ENCODE peak calls at places on chromosomes 11 and 22, in seven cellular contexts. One of them, this sample, is unnamed.

GRCh38 chr22:35900483-35901168 is 128.0 kb downstream of the RBFOX2 start:
- DNase-seq in GM23248: peak; percentile 77
- DNase-seq in activated T-cell treated with anti-CD3 and anti-CD28 coated beads for 1 hour: no peak
- DNase-seq in NCI-H510A treated with DMSO at 0.1 percent for 48 hours: no peak
- DNase-seq in IMR-90: peak; percentile 81
- DNase-seq in endothelial cell: no peak
- DNase-seq in stimulated activated naive CD8-positive, alpha-beta T cell treated with anti-CD3 and anti-CD28 coated beads, Interleukin-15, Interleukin-2, amounts not matched to agents 100 U/mL and 50 U/mL, for 24 hours: peak; percentile 7
- DNase-seq in this sample: peak; percentile 19

GRCh38 chr11:110454609-110455008 is 24.9 kb downstream of the FDX1 start:
- DNase-seq in NCI-H510A treated with DMSO at 0.1 percent for 48 hours: no peak
- DNase-seq in GM23248: no peak
- DNase-seq in activated T-cell treated with anti-CD3 and anti-CD28 coated beads for 1 hour: no peak
- DNase-seq in stimulated activated naive CD8-positive, alpha-beta T cell treated with anti-CD3 and anti-CD28 coated beads, Interleukin-15, Interleukin-2, amounts not matched to agents 100 U/mL and 50 U/mL, for 24 hours: no peak
- DNase-seq in IMR-90: no peak
- DNase-seq in endothelial cell: no peak
- DNase-seq in this sample: no peak

GRCh38 chr22:36136988-36137387 is 23.6 kb downstream of the APOL3 start:
- DNase-seq in NCI-H510A treated with DMSO at 0.1 percent for 48 hours: no peak
- DNase-seq in IMR-90: peak; percentile 68
- DNase-seq in endothelial cell: no peak
- DNase-seq in GM23248: peak; percentile 65
- DNase-seq in activated T-cell treated with anti-CD3 and anti-CD28 coated beads for 1 hour: no peak
- DNase-seq in stimulated activated naive CD8-positive, alpha-beta T cell treated with anti-CD3 and anti-CD28 coated beads, Interleukin-15, Interleukin-2, amounts not matched to agents 100 U/mL and 50 U/mL, for 24 hours: no peak
- DNase-seq in this sample: no peak

GRCh38 chr11:130403967-130404366 is 24.4 kb downstream of the ADAMTS8 start:
- DNase-seq in stimulated activated naive CD8-positive, alpha-beta T cell treated with anti-CD3 and anti-CD28 coated beads, Interleukin-15, Interleukin-2, amounts not matched to agents 100 U/mL and 50 U/mL, for 24 hours: no peak
- DNase-seq in IMR-90: no peak
- DNase-seq in activated T-cell treated with anti-CD3 and anti-CD28 coated beads for 1 hour: no peak
- DNase-seq in NCI-H510A treated with DMSO at 0.1 percent for 48 hours: no peak
- DNase-seq in GM23248: no peak
- DNase-seq in endothelial cell: no peak
- DNase-seq in this sample: no peak

GRCh38 chr11:66685276-66686099 is 7.8 kb upstream of the RBM4B start:
- DNase-seq in endothelial cell: no peak
- DNase-seq in activated T-cell treated with anti-CD3 and anti-CD28 coated beads for 1 hour: no peak
- DNase-seq in stimulated activated naive CD8-positive, alpha-beta T cell treated with anti-CD3 and anti-CD28 coated beads, Interleukin-15, Interleukin-2, amounts not matched to agents 100 U/mL and 50 U/mL, for 24 hours: no peak
- DNase-seq in GM23248: no peak
- DNase-seq in IMR-90: no peak
- DNase-seq in NCI-H510A treated with DMSO at 0.1 percent for 48 hours: peak; percentile 69
- DNase-seq in this sample: no peak

GRCh38 chr11:65124480-65125196 is 2.5 kb downstream of the MRPL49 start:
- DNase-seq in NCI-H510A treated with DMSO at 0.1 percent for 48 hours: no peak
- DNase-seq in stimulated activated naive CD8-positive, alpha-beta T cell treated with anti-CD3 and anti-CD28 coated beads, Interleukin-15, Interleukin-2, amounts not matched to agents 100 U/mL and 50 U/mL, for 24 hours: no peak
- DNase-seq in activated T-cell treated with anti-CD3 and anti-CD28 coated beads for 1 hour: no peak
- DNase-seq in GM23248: no peak
- DNase-seq in IMR-90: no peak
- DNase-seq in endothelial cell: no peak
- DNase-seq in this sample: no peak

GRCh38 chr11:111357150-111358037 is 21.7 kb downstream of the POU2AF1 start:
- DNase-seq in IMR-90: no peak
- DNase-seq in NCI-H510A treated with DMSO at 0.1 percent for 48 hours: no peak
- DNase-seq in activated T-cell treated with anti-CD3 and anti-CD28 coated beads for 1 hour: no peak
- DNase-seq in stimulated activated naive CD8-positive, alpha-beta T cell treated with anti-CD3 and anti-CD28 coated beads, Interleukin-15, Interleukin-2, amounts not matched to agents 100 U/mL and 50 U/mL, for 24 hours: no peak
- DNase-seq in GM23248: no peak
- DNase-seq in endothelial cell: no peak
- DNase-seq in this sample: no peak

GRCh38 chr11:20488352-20488751 is 100.8 kb downstream of the PRMT3 start:
- DNase-seq in IMR-90: no peak
- DNase-seq in GM23248: no peak
- DNase-seq in NCI-H510A treated with DMSO at 0.1 percent for 48 hours: peak; percentile 67
- DNase-seq in endothelial cell: no peak
- DNase-seq in activated T-cell treated with anti-CD3 and anti-CD28 coated beads for 1 hour: no peak
- DNase-seq in stimulated activated naive CD8-positive, alpha-beta T cell treated with anti-CD3 and anti-CD28 coated beads, Interleukin-15, Interleukin-2, amounts not matched to agents 100 U/mL and 50 U/mL, for 24 hours: no peak
- DNase-seq in this sample: no peak

GRCh38 chr11:19867064-19867463 is 154.4 kb downstream of the NAV2 start:
- DNase-seq in GM23248: no peak
- DNase-seq in activated T-cell treated with anti-CD3 and anti-CD28 coated beads for 1 hour: no peak
- DNase-seq in stimulated activated naive CD8-positive, alpha-beta T cell treated with anti-CD3 and anti-CD28 coated beads, Interleukin-15, Interleukin-2, amounts not matched to agents 100 U/mL and 50 U/mL, for 24 hours: no peak
- DNase-seq in endothelial cell: no peak
- DNase-seq in IMR-90: no peak
- DNase-seq in NCI-H510A treated with DMSO at 0.1 percent for 48 hours: peak; percentile 54
- DNase-seq in this sample: no peak

GRCh38 chr11:100837294-100837693 is 150.2 kb downstream of the ARHGAP42 start:
- DNase-seq in IMR-90: no peak
- DNase-seq in endothelial cell: no peak
- DNase-seq in activated T-cell treated with anti-CD3 and anti-CD28 coated beads for 1 hour: no peak
- DNase-seq in stimulated activated naive CD8-positive, alpha-beta T cell treated with anti-CD3 and anti-CD28 coated beads, Interleukin-15, Interleukin-2, amounts not matched to agents 100 U/mL and 50 U/mL, for 24 hours: no peak
- DNase-seq in GM23248: no peak
- DNase-seq in NCI-H510A treated with DMSO at 0.1 percent for 48 hours: no peak
- DNase-seq in this sample: no peak

GRCh38 chr22:43858156-43858895 is 4.0 kb downstream of the SULT4A1 start:
- DNase-seq in endothelial cell: no peak
- DNase-seq in NCI-H510A treated with DMSO at 0.1 percent for 48 hours: no peak
- DNase-seq in stimulated activated naive CD8-positive, alpha-beta T cell treated with anti-CD3 and anti-CD28 coated beads, Interleukin-15, Interleukin-2, amounts not matched to agents 100 U/mL and 50 U/mL, for 24 hours: no peak
- DNase-seq in GM23248: no peak
- DNase-seq in activated T-cell treated with anti-CD3 and anti-CD28 coated beads for 1 hour: no peak
- DNase-seq in IMR-90: no peak
- DNase-seq in this sample: no peak

GRCh38 chr22:49202226-49202625 is 625.4 kb downstream of the BRD1 start:
- DNase-seq in IMR-90: no peak
- DNase-seq in stimulated activated naive CD8-positive, alpha-beta T cell treated with anti-CD3 and anti-CD28 coated beads, Interleukin-15, Interleukin-2, amounts not matched to agents 100 U/mL and 50 U/mL, for 24 hours: no peak
- DNase-seq in NCI-H510A treated with DMSO at 0.1 percent for 48 hours: no peak
- DNase-seq in endothelial cell: no peak
- DNase-seq in GM23248: no peak
- DNase-seq in activated T-cell treated with anti-CD3 and anti-CD28 coated beads for 1 hour: no peak
- DNase-seq in this sample: no peak

GRCh38 chr11:114080219-114080618 is 20.7 kb downstream of the ZBTB16 start:
- DNase-seq in activated T-cell treated with anti-CD3 and anti-CD28 coated beads for 1 hour: no peak
- DNase-seq in NCI-H510A treated with DMSO at 0.1 percent for 48 hours: peak; percentile 83
- DNase-seq in stimulated activated naive CD8-positive, alpha-beta T cell treated with anti-CD3 and anti-CD28 coated beads, Interleukin-15, Interleukin-2, amounts not matched to agents 100 U/mL and 50 U/mL, for 24 hours: no peak
- DNase-seq in GM23248: peak; percentile 35
- DNase-seq in endothelial cell: no peak
- DNase-seq in IMR-90: no peak
- DNase-seq in this sample: no peak

GRCh38 chr22:28019360-28019759 is 100.3 kb upstream of the PITPNB start:
- DNase-seq in endothelial cell: no peak
- DNase-seq in activated T-cell treated with anti-CD3 and anti-CD28 coated beads for 1 hour: no peak
- DNase-seq in stimulated activated naive CD8-positive, alpha-beta T cell treated with anti-CD3 and anti-CD28 coated beads, Interleukin-15, Interleukin-2, amounts not matched to agents 100 U/mL and 50 U/mL, for 24 hours: peak; percentile 13
- DNase-seq in GM23248: peak; percentile 67
- DNase-seq in IMR-90: no peak
- DNase-seq in NCI-H510A treated with DMSO at 0.1 percent for 48 hours: no peak
- DNase-seq in this sample: no peak

GRCh38 chr11:72308226-72309073 is 64.5 kb upstream of the PHOX2A start:
- DNase-seq in endothelial cell: no peak
- DNase-seq in activated T-cell treated with anti-CD3 and anti-CD28 coated beads for 1 hour: no peak
- DNase-seq in IMR-90: peak; percentile 98
- DNase-seq in GM23248: peak; percentile 90
- DNase-seq in NCI-H510A treated with DMSO at 0.1 percent for 48 hours: peak; percentile 65
- DNase-seq in stimulated activated naive CD8-positive, alpha-beta T cell treated with anti-CD3 and anti-CD28 coated beads, Interleukin-15, Interleukin-2, amounts not matched to agents 100 U/mL and 50 U/mL, for 24 hours: no peak
- DNase-seq in this sample: no peak

GRCh38 chr22:28791841-28792490 is 8.4 kb downstream of the XBP1 start:
- DNase-seq in activated T-cell treated with anti-CD3 and anti-CD28 coated beads for 1 hour: no peak
- DNase-seq in stimulated activated naive CD8-positive, alpha-beta T cell treated with anti-CD3 and anti-CD28 coated beads, Interleukin-15, Interleukin-2, amounts not matched to agents 100 U/mL and 50 U/mL, for 24 hours: no peak
- DNase-seq in endothelial cell: no peak
- DNase-seq in NCI-H510A treated with DMSO at 0.1 percent for 48 hours: peak; percentile 30
- DNase-seq in GM23248: no peak
- DNase-seq in IMR-90: peak; percentile 31
- DNase-seq in this sample: no peak

GRCh38 chr22:31635638-31636306 is 26.2 kb downstream of the PISD start:
- DNase-seq in activated T-cell treated with anti-CD3 and anti-CD28 coated beads for 1 hour: no peak
- DNase-seq in NCI-H510A treated with DMSO at 0.1 percent for 48 hours: no peak
- DNase-seq in GM23248: no peak
- DNase-seq in stimulated activated naive CD8-positive, alpha-beta T cell treated with anti-CD3 and anti-CD28 coated beads, Interleukin-15, Interleukin-2, amounts not matched to agents 100 U/mL and 50 U/mL, for 24 hours: no peak
- DNase-seq in endothelial cell: no peak
- DNase-seq in IMR-90: no peak
- DNase-seq in this sample: no peak

GRCh38 chr22:40156001-40156516 is 21.7 kb upstream of the TNRC6B start:
- DNase-seq in IMR-90: peak; percentile 85
- DNase-seq in GM23248: peak; percentile 49
- DNase-seq in NCI-H510A treated with DMSO at 0.1 percent for 48 hours: peak; percentile 88
- DNase-seq in stimulated activated naive CD8-positive, alpha-beta T cell treated with anti-CD3 and anti-CD28 coated beads, Interleukin-15, Interleukin-2, amounts not matched to agents 100 U/mL and 50 U/mL, for 24 hours: no peak
- DNase-seq in endothelial cell: no peak
- DNase-seq in activated T-cell treated with anti-CD3 and anti-CD28 coated beads for 1 hour: no peak
- DNase-seq in this sample: no peak

GRCh38 chr22:46965552-46966494 is 203.4 kb downstream of the TBC1D22A start:
- DNase-seq in activated T-cell treated with anti-CD3 and anti-CD28 coated beads for 1 hour: no peak
- DNase-seq in GM23248: no peak
- DNase-seq in NCI-H510A treated with DMSO at 0.1 percent for 48 hours: no peak
- DNase-seq in stimulated activated naive CD8-positive, alpha-beta T cell treated with anti-CD3 and anti-CD28 coated beads, Interleukin-15, Interleukin-2, amounts not matched to agents 100 U/mL and 50 U/mL, for 24 hours: no peak
- DNase-seq in endothelial cell: no peak
- DNase-seq in IMR-90: peak; percentile 7
- DNase-seq in this sample: no peak

GRCh38 chr11:69521461-69521860 is 40.0 kb downstream of the LINC01488 start:
- DNase-seq in NCI-H510A treated with DMSO at 0.1 percent for 48 hours: no peak
- DNase-seq in GM23248: no peak
- DNase-seq in endothelial cell: no peak
- DNase-seq in activated T-cell treated with anti-CD3 and anti-CD28 coated beads for 1 hour: no peak
- DNase-seq in stimulated activated naive CD8-positive, alpha-beta T cell treated with anti-CD3 and anti-CD28 coated beads, Interleukin-15, Interleukin-2, amounts not matched to agents 100 U/mL and 50 U/mL, for 24 hours: no peak
- DNase-seq in IMR-90: no peak
- DNase-seq in this sample: no peak

GRCh38 chr11:72779495-72780128 is 14.2 kb downstream of the STARD10 start:
- DNase-seq in IMR-90: no peak
- DNase-seq in activated T-cell treated with anti-CD3 and anti-CD28 coated beads for 1 hour: no peak
- DNase-seq in NCI-H510A treated with DMSO at 0.1 percent for 48 hours: no peak
- DNase-seq in endothelial cell: no peak
- DNase-seq in stimulated activated naive CD8-positive, alpha-beta T cell treated with anti-CD3 and anti-CD28 coated beads, Interleukin-15, Interleukin-2, amounts not matched to agents 100 U/mL and 50 U/mL, for 24 hours: no peak
- DNase-seq in GM23248: no peak
- DNase-seq in this sample: no peak

GRCh38 chr22:35380537-35381423 is at the start of gene HMOX1:
- DNase-seq in activated T-cell treated with anti-CD3 and anti-CD28 coated beads for 1 hour: peak; percentile 29
- DNase-seq in endothelial cell: peak; percentile 81
- DNase-seq in stimulated activated naive CD8-positive, alpha-beta T cell treated with anti-CD3 and anti-CD28 coated beads, Interleukin-15, Interleukin-2, amounts not matched to agents 100 U/mL and 50 U/mL, for 24 hours: peak; percentile 65
- DNase-seq in IMR-90: peak; percentile 85
- DNase-seq in GM23248: peak; percentile 98
- DNase-seq in NCI-H510A treated with DMSO at 0.1 percent for 48 hours: peak; percentile 46
- DNase-seq in this sample: no peak

GRCh38 chr11:5696210-5696609 is 6.6 kb downstream of the TRIM22 start:
- DNase-seq in stimulated activated naive CD8-positive, alpha-beta T cell treated with anti-CD3 and anti-CD28 coated beads, Interleukin-15, Interleukin-2, amounts not matched to agents 100 U/mL and 50 U/mL, for 24 hours: no peak
- DNase-seq in GM23248: no peak
- DNase-seq in NCI-H510A treated with DMSO at 0.1 percent for 48 hours: no peak
- DNase-seq in activated T-cell treated with anti-CD3 and anti-CD28 coated beads for 1 hour: no peak
- DNase-seq in endothelial cell: no peak
- DNase-seq in IMR-90: peak; percentile 7
- DNase-seq in this sample: no peak

GRCh38 chr11:9739108-9739507 is 75.2 kb downstream of the SWAP70 start:
- DNase-seq in endothelial cell: no peak
- DNase-seq in IMR-90: no peak
- DNase-seq in GM23248: no peak
- DNase-seq in stimulated activated naive CD8-positive, alpha-beta T cell treated with anti-CD3 and anti-CD28 coated beads, Interleukin-15, Interleukin-2, amounts not matched to agents 100 U/mL and 50 U/mL, for 24 hours: no peak
- DNase-seq in NCI-H510A treated with DMSO at 0.1 percent for 48 hours: no peak
- DNase-seq in activated T-cell treated with anti-CD3 and anti-CD28 coated beads for 1 hour: no peak
- DNase-seq in this sample: no peak

GRCh38 chr11:68574308-68574707 is 110.0 kb upstream of the GAL start:
- DNase-seq in endothelial cell: no peak
- DNase-seq in IMR-90: peak; percentile 75
- DNase-seq in activated T-cell treated with anti-CD3 and anti-CD28 coated beads for 1 hour: no peak
- DNase-seq in GM23248: peak; percentile 84
- DNase-seq in NCI-H510A treated with DMSO at 0.1 percent for 48 hours: no peak
- DNase-seq in stimulated activated naive CD8-positive, alpha-beta T cell treated with anti-CD3 and anti-CD28 coated beads, Interleukin-15, Interleukin-2, amounts not matched to agents 100 U/mL and 50 U/mL, for 24 hours: no peak
- DNase-seq in this sample: no peak

GRCh38 chr11:26283852-26284421 is 48.0 kb upstream of the ANO3 start:
- DNase-seq in stimulated activated naive CD8-positive, alpha-beta T cell treated with anti-CD3 and anti-CD28 coated beads, Interleukin-15, Interleukin-2, amounts not matched to agents 100 U/mL and 50 U/mL, for 24 hours: no peak
- DNase-seq in IMR-90: no peak
- DNase-seq in endothelial cell: no peak
- DNase-seq in activated T-cell treated with anti-CD3 and anti-CD28 coated beads for 1 hour: no peak
- DNase-seq in GM23248: no peak
- DNase-seq in NCI-H510A treated with DMSO at 0.1 percent for 48 hours: peak; percentile 11
- DNase-seq in this sample: no peak

GRCh38 chr22:36010913-36011312 is 17.7 kb downstream of the RBFOX2 start:
- DNase-seq in IMR-90: peak; percentile 92
- DNase-seq in NCI-H510A treated with DMSO at 0.1 percent for 48 hours: no peak
- DNase-seq in stimulated activated naive CD8-positive, alpha-beta T cell treated with anti-CD3 and anti-CD28 coated beads, Interleukin-15, Interleukin-2, amounts not matched to agents 100 U/mL and 50 U/mL, for 24 hours: no peak
- DNase-seq in activated T-cell treated with anti-CD3 and anti-CD28 coated beads for 1 hour: no peak
- DNase-seq in endothelial cell: no peak
- DNase-seq in GM23248: peak; percentile 90
- DNase-seq in this sample: no peak

GRCh38 chr11:86035920-86036319 is 33.0 kb downstream of the PICALM start:
- DNase-seq in IMR-90: no peak
- DNase-seq in stimulated activated naive CD8-positive, alpha-beta T cell treated with anti-CD3 and anti-CD28 coated beads, Interleukin-15, Interleukin-2, amounts not matched to agents 100 U/mL and 50 U/mL, for 24 hours: no peak
- DNase-seq in GM23248: no peak
- DNase-seq in NCI-H510A treated with DMSO at 0.1 percent for 48 hours: no peak
- DNase-seq in endothelial cell: no peak
- DNase-seq in activated T-cell treated with anti-CD3 and anti-CD28 coated beads for 1 hour: no peak
- DNase-seq in this sample: no peak

GRCh38 chr22:34055525-34056200 is 135.4 kb upstream of the LARGE1 start:
- DNase-seq in GM23248: no peak
- DNase-seq in NCI-H510A treated with DMSO at 0.1 percent for 48 hours: no peak
- DNase-seq in stimulated activated naive CD8-positive, alpha-beta T cell treated with anti-CD3 and anti-CD28 coated beads, Interleukin-15, Interleukin-2, amounts not matched to agents 100 U/mL and 50 U/mL, for 24 hours: no peak
- DNase-seq in IMR-90: no peak
- DNase-seq in activated T-cell treated with anti-CD3 and anti-CD28 coated beads for 1 hour: no peak
- DNase-seq in endothelial cell: no peak
- DNase-seq in this sample: no peak

GRCh38 chr11:128786507-128786906 is 80.6 kb downstream of the KCNJ1 start:
- DNase-seq in activated T-cell treated with anti-CD3 and anti-CD28 coated beads for 1 hour: no peak
- DNase-seq in endothelial cell: no peak
- DNase-seq in IMR-90: no peak
- DNase-seq in NCI-H510A treated with DMSO at 0.1 percent for 48 hours: no peak
- DNase-seq in GM23248: no peak
- DNase-seq in stimulated activated naive CD8-positive, alpha-beta T cell treated with anti-CD3 and anti-CD28 coated beads, Interleukin-15, Interleukin-2, amounts not matched to agents 100 U/mL and 50 U/mL, for 24 hours: no peak
- DNase-seq in this sample: no peak

GRCh38 chr11:88183233-88183632 is 8.0 kb upstream of the RAB38 start:
- DNase-seq in NCI-H510A treated with DMSO at 0.1 percent for 48 hours: peak; percentile 88
- DNase-seq in endothelial cell: no peak
- DNase-seq in stimulated activated naive CD8-positive, alpha-beta T cell treated with anti-CD3 and anti-CD28 coated beads, Interleukin-15, Interleukin-2, amounts not matched to agents 100 U/mL and 50 U/mL, for 24 hours: no peak
- DNase-seq in IMR-90: no peak
- DNase-seq in activated T-cell treated with anti-CD3 and anti-CD28 coated beads for 1 hour: no peak
- DNase-seq in GM23248: no peak
- DNase-seq in this sample: no peak

GRCh38 chr11:46920709-46921108 is 2.4 kb upstream of the LRP4 start:
- DNase-seq in NCI-H510A treated with DMSO at 0.1 percent for 48 hours: no peak
- DNase-seq in endothelial cell: no peak
- DNase-seq in stimulated activated naive CD8-positive, alpha-beta T cell treated with anti-CD3 and anti-CD28 coated beads, Interleukin-15, Interleukin-2, amounts not matched to agents 100 U/mL and 50 U/mL, for 24 hours: no peak
- DNase-seq in GM23248: peak; percentile 99
- DNase-seq in IMR-90: peak; percentile 100
- DNase-seq in activated T-cell treated with anti-CD3 and anti-CD28 coated beads for 1 hour: no peak
- DNase-seq in this sample: no peak

GRCh38 chr22:38724176-38724575 is 18.4 kb downstream of the GTPBP1 start:
- DNase-seq in stimulated activated naive CD8-positive, alpha-beta T cell treated with anti-CD3 and anti-CD28 coated beads, Interleukin-15, Interleukin-2, amounts not matched to agents 100 U/mL and 50 U/mL, for 24 hours: no peak
- DNase-seq in activated T-cell treated with anti-CD3 and anti-CD28 coated beads for 1 hour: no peak
- DNase-seq in IMR-90: no peak
- DNase-seq in GM23248: no peak
- DNase-seq in endothelial cell: no peak
- DNase-seq in NCI-H510A treated with DMSO at 0.1 percent for 48 hours: no peak
- DNase-seq in this sample: no peak

GRCh38 chr22:45991108-45991507 is 14.1 kb upstream of the WNT7B start:
- DNase-seq in endothelial cell: no peak
- DNase-seq in activated T-cell treated with anti-CD3 and anti-CD28 coated beads for 1 hour: no peak
- DNase-seq in stimulated activated naive CD8-positive, alpha-beta T cell treated with anti-CD3 and anti-CD28 coated beads, Interleukin-15, Interleukin-2, amounts not matched to agents 100 U/mL and 50 U/mL, for 24 hours: no peak
- DNase-seq in NCI-H510A treated with DMSO at 0.1 percent for 48 hours: no peak
- DNase-seq in IMR-90: no peak
- DNase-seq in GM23248: no peak
- DNase-seq in this sample: no peak

GRCh38 chr11:65945941-65946558 is 770 bp downstream of the TSGA10IP start:
- DNase-seq in activated T-cell treated with anti-CD3 and anti-CD28 coated beads for 1 hour: no peak
- DNase-seq in IMR-90: no peak
- DNase-seq in GM23248: no peak
- DNase-seq in endothelial cell: no peak
- DNase-seq in stimulated activated naive CD8-positive, alpha-beta T cell treated with anti-CD3 and anti-CD28 coated beads, Interleukin-15, Interleukin-2, amounts not matched to agents 100 U/mL and 50 U/mL, for 24 hours: no peak
- DNase-seq in NCI-H510A treated with DMSO at 0.1 percent for 48 hours: no peak
- DNase-seq in this sample: no peak

This sample was measured in naive thymus-derived CD8-positive, alpha-beta T cell.